ENCODE peak calls at places on chromosome X, in eight cellular contexts. One of them, this sample, is unnamed. For H3K4me1, the result is how much of the 10 kb centered on the place peaks cover.

GRCh38 chrX:114906978-114907510 is 110.4 kb downstream of the IL13RA2 start:
- DNase-seq in right lobe of liver: no peak
- DNase-seq in HCT116: no peak
- DNase-seq in uterus: no peak
- DNase-seq in heart right ventricle: no peak
- DNase-seq in H1: peak
- DNase-seq in colonic mucosa: no peak
- DNase-seq in left lung: no peak
- DNase-seq in this sample: no peak

GRCh38 chrX:103293118-103293517 is 16.6 kb upstream of the TCEAL5 start:
- DNase-seq in right lobe of liver: no peak
- DNase-seq in uterus: no peak
- DNase-seq in left lung: no peak
- DNase-seq in colonic mucosa: no peak
- DNase-seq in heart right ventricle: no peak
- DNase-seq in H1: no peak
- DNase-seq in HCT116: no peak
- DNase-seq in this sample: no peak

GRCh38 chrX:151870603-151871002 is 42.1 kb upstream of the MAGEA4 start:
- DNase-seq in H1: no peak
- DNase-seq in uterus: no peak
- DNase-seq in right lobe of liver: no peak
- DNase-seq in HCT116: peak
- DNase-seq in heart right ventricle: no peak
- DNase-seq in colonic mucosa: no peak
- DNase-seq in left lung: no peak
- DNase-seq in this sample: no peak

GRCh38 chrX:53239474-53239873 is 14.5 kb upstream of the KDM5C start:
- DNase-seq in HCT116: no peak
- DNase-seq in heart right ventricle: no peak
- DNase-seq in H1: no peak
- DNase-seq in left lung: no peak
- DNase-seq in colonic mucosa: no peak
- DNase-seq in uterus: no peak
- DNase-seq in right lobe of liver: no peak
- DNase-seq in this sample: no peak

GRCh38 chrX:41336447-41336846 is 2.5 kb downstream of the DDX3X start:
- DNase-seq in right lobe of liver: no peak
- DNase-seq in HCT116: no peak
- DNase-seq in left lung: no peak
- DNase-seq in colonic mucosa: no peak
- DNase-seq in heart right ventricle: no peak
- DNase-seq in uterus: no peak
- DNase-seq in H1: no peak
- DNase-seq in this sample: no peak

GRCh38 chrX:136909706-136910564 is 29.4 kb upstream of the RBMX start:
- DNase-seq in right lobe of liver: peak
- DNase-seq in colonic mucosa: peak
- DNase-seq in heart right ventricle: peak
- DNase-seq in H1: peak
- DNase-seq in HCT116: peak
- DNase-seq in left lung: peak
- DNase-seq in uterus: peak
- DNase-seq in this sample: peak

GRCh38 chrX:31483336-31483735 is 411.5 kb upstream of the FTHL17 start:
- DNase-seq in right lobe of liver: no peak
- DNase-seq in H1: no peak
- DNase-seq in HCT116: no peak
- DNase-seq in uterus: no peak
- DNase-seq in colonic mucosa: no peak
- DNase-seq in heart right ventricle: no peak
- DNase-seq in left lung: no peak
- DNase-seq in this sample: no peak

GRCh38 chrX:23394421-23394820 is 59.8 kb downstream of the PTCHD1 start:
- DNase-seq in uterus: no peak
- DNase-seq in heart right ventricle: no peak
- DNase-seq in HCT116: no peak
- DNase-seq in colonic mucosa: peak
- DNase-seq in left lung: no peak
- DNase-seq in right lobe of liver: no peak
- DNase-seq in H1: no peak
- DNase-seq in this sample: no peak

GRCh38 chrX:56498756-56499155 is 64.7 kb upstream of the UBQLN2 start:
- DNase-seq in right lobe of liver: no peak
- DNase-seq in heart right ventricle: no peak
- DNase-seq in colonic mucosa: no peak
- DNase-seq in uterus: no peak
- DNase-seq in H1: no peak
- DNase-seq in left lung: no peak
- DNase-seq in HCT116: no peak
- DNase-seq in this sample: no peak

GRCh38 chrX:70089575-70090297 is 27.5 kb downstream of the OTUD6A start:
- DNase-seq in right lobe of liver: no peak
- DNase-seq in H1: no peak
- DNase-seq in colonic mucosa: no peak
- DNase-seq in uterus: no peak
- DNase-seq in HCT116: no peak
- DNase-seq in left lung: no peak
- DNase-seq in heart right ventricle: no peak
- DNase-seq in this sample: no peak

GRCh38 chrX:94424456-94424855 is 750.5 kb downstream of the FAM133A start:
- DNase-seq in uterus: no peak
- DNase-seq in H1: no peak
- DNase-seq in left lung: no peak
- DNase-seq in colonic mucosa: no peak
- DNase-seq in right lobe of liver: no peak
- DNase-seq in heart right ventricle: no peak
- DNase-seq in HCT116: no peak
- DNase-seq in this sample: no peak

GRCh38 chrX:25006586-25007058 is 9.1 kb downstream of the ARX start:
- DNase-seq in HCT116: no peak
- DNase-seq in uterus: no peak
- DNase-seq in H1: no peak
- DNase-seq in heart right ventricle: no peak
- DNase-seq in colonic mucosa: no peak
- DNase-seq in right lobe of liver: no peak
- DNase-seq in left lung: no peak
- DNase-seq in this sample: no peak
- H3K4me3 ChIP-seq in HCT116: no peak
- H3K4me3 ChIP-seq in uterus: no peak
- H3K4me3 ChIP-seq in H1: no peak
- H3K4me3 ChIP-seq in heart right ventricle: no peak
- H3K4me3 ChIP-seq in colonic mucosa: no peak
- H3K4me3 ChIP-seq in right lobe of liver: no peak
- H3K4me3 ChIP-seq in left lung: no peak
- H3K4me3 ChIP-seq in this sample: no peak

GRCh38 chrX:20053537-20053936 is 62.7 kb upstream of the BCLAF3 start:
- DNase-seq in HCT116: no peak
- DNase-seq in left lung: no peak
- DNase-seq in uterus: no peak
- DNase-seq in right lobe of liver: no peak
- DNase-seq in colonic mucosa: no peak
- DNase-seq in heart right ventricle: no peak
- DNase-seq in H1: no peak
- DNase-seq in this sample: no peak

GRCh38 chrX:20060961-20061868 is 55.5 kb downstream of the MAP7D2 start:
- DNase-seq in uterus: no peak
- DNase-seq in H1: no peak
- DNase-seq in left lung: no peak
- DNase-seq in colonic mucosa: no peak
- DNase-seq in right lobe of liver: no peak
- DNase-seq in HCT116: no peak
- DNase-seq in heart right ventricle: no peak
- DNase-seq in this sample: no peak

GRCh38 chrX:20057479-20057878 is 59.2 kb downstream of the MAP7D2 start:
- DNase-seq in H1: no peak
- DNase-seq in left lung: no peak
- DNase-seq in colonic mucosa: no peak
- DNase-seq in heart right ventricle: no peak
- DNase-seq in uterus: no peak
- DNase-seq in right lobe of liver: no peak
- DNase-seq in HCT116: no peak
- DNase-seq in this sample: no peak

GRCh38 chrX:20059467-20060128 is 57.1 kb downstream of the MAP7D2 start:
- DNase-seq in right lobe of liver: no peak
- DNase-seq in colonic mucosa: no peak
- DNase-seq in H1: no peak
- DNase-seq in HCT116: no peak
- DNase-seq in uterus: no peak
- DNase-seq in left lung: no peak
- DNase-seq in heart right ventricle: no peak
- DNase-seq in this sample: no peak

DNA sequence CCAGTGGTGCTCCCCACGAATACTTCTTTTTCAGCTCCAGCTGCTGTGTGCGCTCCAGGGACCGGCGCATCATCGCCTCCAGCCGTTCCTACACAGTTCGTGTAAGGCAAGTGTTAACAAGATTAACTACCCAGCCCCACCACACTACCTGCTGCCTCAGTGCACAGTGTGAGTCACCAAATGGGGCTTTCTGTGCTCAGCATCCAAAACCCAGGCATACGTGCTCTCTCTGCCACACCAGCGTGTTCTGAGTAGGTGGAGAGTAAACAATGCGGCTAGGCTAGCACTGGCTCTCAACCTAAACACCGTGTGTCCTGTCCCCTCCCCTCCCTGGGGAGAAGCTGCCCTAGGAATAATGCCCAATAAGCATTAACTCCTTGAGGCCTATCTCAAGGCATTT is 60.0 kb downstream of the MAP7D2 start:
- DNase-seq in H1: no peak
- DNase-seq in colonic mucosa: no peak
- DNase-seq in left lung: no peak
- DNase-seq in HCT116: no peak
- DNase-seq in heart right ventricle: no peak
- DNase-seq in uterus: no peak
- DNase-seq in right lobe of liver: no peak
- DNase-seq in this sample: no peak
- H3K4me1 ChIP-seq in H1: under half
- H3K4me1 ChIP-seq in colonic mucosa: under half
- H3K4me1 ChIP-seq in left lung: under half
- H3K4me1 ChIP-seq in HCT116: under half
- H3K4me1 ChIP-seq in heart right ventricle: under half
- H3K4me1 ChIP-seq in uterus: under half
- H3K4me1 ChIP-seq in right lobe of liver: under half
- H3K4me1 ChIP-seq in this sample: under half

GRCh38 chrX:120380699-120381098 is 18.8 kb downstream of the ATP1B4 start:
- DNase-seq in colonic mucosa: no peak
- DNase-seq in H1: no peak
- DNase-seq in right lobe of liver: no peak
- DNase-seq in HCT116: peak
- DNase-seq in uterus: no peak
- DNase-seq in heart right ventricle: no peak
- DNase-seq in left lung: no peak
- DNase-seq in this sample: no peak
- TF ChIP-seq CTCF in colonic mucosa: no peak
- TF ChIP-seq CTCF in H1: peak
- TF ChIP-seq CTCF in right lobe of liver: peak
- TF ChIP-seq CTCF in HCT116: peak
- TF ChIP-seq CTCF in uterus: peak
- TF ChIP-seq CTCF in heart right ventricle: no peak
- TF ChIP-seq CTCF in left lung: no peak
- TF ChIP-seq CTCF in this sample: peak

GRCh38 chrX:131831185-131831520 is 191.9 kb upstream of the STK26 start:
- DNase-seq in left lung: no peak
- DNase-seq in HCT116: no peak
- DNase-seq in colonic mucosa: no peak
- DNase-seq in uterus: no peak
- DNase-seq in H1: no peak
- DNase-seq in heart right ventricle: no peak
- DNase-seq in right lobe of liver: no peak
- DNase-seq in this sample: no peak
- H3K4me3 ChIP-seq in left lung: no peak
- H3K4me3 ChIP-seq in HCT116: peak
- H3K4me3 ChIP-seq in colonic mucosa: peak
- H3K4me3 ChIP-seq in uterus: no peak
- H3K4me3 ChIP-seq in H1: peak
- H3K4me3 ChIP-seq in heart right ventricle: no peak
- H3K4me3 ChIP-seq in right lobe of liver: peak
- H3K4me3 ChIP-seq in this sample: peak

GRCh38 chrX:135516376-135516775 is 4.1 kb upstream of the INTS6L start:
- DNase-seq in uterus: no peak
- DNase-seq in heart right ventricle: no peak
- DNase-seq in HCT116: no peak
- DNase-seq in right lobe of liver: no peak
- DNase-seq in colonic mucosa: no peak
- DNase-seq in H1: no peak
- DNase-seq in left lung: no peak
- DNase-seq in this sample: no peak

GRCh38 chrX:135509885-135510284 is 10.6 kb upstream of the INTS6L start:
- DNase-seq in right lobe of liver: no peak
- DNase-seq in uterus: no peak
- DNase-seq in colonic mucosa: no peak
- DNase-seq in left lung: no peak
- DNase-seq in heart right ventricle: no peak
- DNase-seq in HCT116: no peak
- DNase-seq in H1: no peak
- DNase-seq in this sample: no peak

GRCh38 chrX:135513140-135513535 is 7.3 kb upstream of the INTS6L start:
- DNase-seq in colonic mucosa: no peak
- DNase-seq in HCT116: no peak
- DNase-seq in left lung: no peak
- DNase-seq in heart right ventricle: no peak
- DNase-seq in uterus: no peak
- DNase-seq in H1: no peak
- DNase-seq in right lobe of liver: no peak
- DNase-seq in this sample: no peak

GRCh38 chrX:135518161-135518560 is 2.3 kb upstream of the INTS6L start:
- DNase-seq in colonic mucosa: no peak
- DNase-seq in H1: no peak
- DNase-seq in left lung: no peak
- DNase-seq in right lobe of liver: no peak
- DNase-seq in uterus: no peak
- DNase-seq in heart right ventricle: no peak
- DNase-seq in HCT116: no peak
- DNase-seq in this sample: no peak

GRCh38 chrX:135512508-135513139 is 7.8 kb upstream of the INTS6L start:
- DNase-seq in HCT116: no peak
- DNase-seq in H1: no peak
- DNase-seq in heart right ventricle: no peak
- DNase-seq in left lung: no peak
- DNase-seq in colonic mucosa: no peak
- DNase-seq in right lobe of liver: no peak
- DNase-seq in uterus: no peak
- DNase-seq in this sample: no peak
- H3K4me1 ChIP-seq in HCT116: under half
- H3K4me1 ChIP-seq in H1: under half
- H3K4me1 ChIP-seq in heart right ventricle: under half
- H3K4me1 ChIP-seq in left lung: under half
- H3K4me1 ChIP-seq in colonic mucosa: under half
- H3K4me1 ChIP-seq in right lobe of liver: under half
- H3K4me1 ChIP-seq in uterus: under half
- H3K4me1 ChIP-seq in this sample: under half

GRCh38 chrX:1244164-1245076 is 24.2 kb upstream of the CSF2RA start:
- DNase-seq in H1: no peak
- DNase-seq in left lung: no peak
- DNase-seq in HCT116: no peak
- DNase-seq in heart right ventricle: no peak
- DNase-seq in colonic mucosa: no peak
- DNase-seq in uterus: no peak
- DNase-seq in right lobe of liver: no peak
- DNase-seq in this sample: no peak
- TF ChIP-seq CTCF in H1: peak
- TF ChIP-seq CTCF in left lung: no peak
- TF ChIP-seq CTCF in HCT116: peak
- TF ChIP-seq CTCF in heart right ventricle: no peak
- TF ChIP-seq CTCF in colonic mucosa: no peak
- TF ChIP-seq CTCF in uterus: no peak
- TF ChIP-seq CTCF in right lobe of liver: no peak
- TF ChIP-seq CTCF in this sample: no peak

GRCh38 chrX:13085533-13085932 is 41.1 kb upstream of the FAM9C start:
- DNase-seq in uterus: no peak
- DNase-seq in right lobe of liver: no peak
- DNase-seq in left lung: no peak
- DNase-seq in colonic mucosa: no peak
- DNase-seq in H1: no peak
- DNase-seq in HCT116: no peak
- DNase-seq in heart right ventricle: no peak
- DNase-seq in this sample: no peak
- H3K4me3 ChIP-seq in uterus: no peak
- H3K4me3 ChIP-seq in right lobe of liver: no peak
- H3K4me3 ChIP-seq in left lung: no peak
- H3K4me3 ChIP-seq in colonic mucosa: no peak
- H3K4me3 ChIP-seq in H1: no peak
- H3K4me3 ChIP-seq in HCT116: no peak
- H3K4me3 ChIP-seq in heart right ventricle: no peak
- H3K4me3 ChIP-seq in this sample: no peak

This sample was measured in left ventricle myocardium inferior.